ENCODE peak calls at places on chromosomes 12 and 14, in four cellular contexts. M is ovary, Z is IMR-90, A is uterus. W is an unnamed sample.

GRCh38 chr14:90970167-90970600 is 90.3 kb downstream of the RPS6KA5 start:
- DNase-seq in A (no peak), Z (peak), M (no peak), W (peak)

GRCh38 chr14:96741151-96741977 is 55.8 kb upstream of the VRK1 start:
- DNase-seq in M (peak), A (peak), Z (peak), W (peak)

GRCh38 chr12:67811437-67812361 is 163.2 kb downstream of the DYRK2 start:
- DNase-seq in Z (peak), M (no peak), A (no peak), W (peak)

GRCh38 chr12:117897379-117898161 is 71.2 kb downstream of the KSR2 start:
- DNase-seq in A (no peak), M (no peak), Z (no peak), W (no peak)

GRCh38 chr12:93098077-93098476 is 169.0 kb upstream of the EEA1 start:
- DNase-seq in A (peak), M (peak), Z (peak), W (no peak)

GRCh38 chr14:74255281-74255680 is 16.0 kb downstream of the VSX2 start:
- DNase-seq in M (no peak), A (no peak), Z (no peak), W (no peak)

GRCh38 chr14:25677111-25677510 is 627.2 kb upstream of the STXBP6 start:
- DNase-seq in Z (no peak), A (no peak), M (no peak), W (no peak)

GRCh38 chr12:40032433-40033259 is 73.2 kb downstream of the SLC2A13 start:
- DNase-seq in M (no peak), A (no peak), Z (no peak), W (no peak)

GRCh38 chr12:122203968-122204828 is 689 bp downstream of the B3GNT4 start:
- DNase-seq in M (peak), A (no peak), Z (no peak), W (no peak)

GRCh38 chr12:15978431-15978950 is 67.4 kb downstream of the DERA start:
- DNase-seq in Z (peak), M (no peak), A (no peak), W (no peak)

GRCh38 chr12:112126000-112126431 is 656 bp downstream of the TRAFD1 start:
- DNase-seq in A (no peak), Z (no peak), M (no peak), W (no peak)

GRCh38 chr12:125098676-125099406 is 33.6 kb downstream of the AACS start:
- DNase-seq in M (no peak), A (no peak), Z (no peak), W (no peak)

GRCh38 chr14:32701475-32701874 is 237.2 kb upstream of the NPAS3 start:
- DNase-seq in A (no peak), Z (no peak), M (no peak), W (no peak)

GRCh38 chr12:107287436-107288413 is 194.4 kb upstream of the CRY1 start:
- DNase-seq in A (no peak), M (no peak), Z (peak), W (peak)

GRCh38 chr12:6124411-6125151 is at the start of gene VWF:
- DNase-seq in M (no peak), Z (no peak), A (no peak), W (no peak)
- TF ChIP-seq POLR2A in M (no peak), Z (no peak), A (no peak), W (no peak)

DNA sequence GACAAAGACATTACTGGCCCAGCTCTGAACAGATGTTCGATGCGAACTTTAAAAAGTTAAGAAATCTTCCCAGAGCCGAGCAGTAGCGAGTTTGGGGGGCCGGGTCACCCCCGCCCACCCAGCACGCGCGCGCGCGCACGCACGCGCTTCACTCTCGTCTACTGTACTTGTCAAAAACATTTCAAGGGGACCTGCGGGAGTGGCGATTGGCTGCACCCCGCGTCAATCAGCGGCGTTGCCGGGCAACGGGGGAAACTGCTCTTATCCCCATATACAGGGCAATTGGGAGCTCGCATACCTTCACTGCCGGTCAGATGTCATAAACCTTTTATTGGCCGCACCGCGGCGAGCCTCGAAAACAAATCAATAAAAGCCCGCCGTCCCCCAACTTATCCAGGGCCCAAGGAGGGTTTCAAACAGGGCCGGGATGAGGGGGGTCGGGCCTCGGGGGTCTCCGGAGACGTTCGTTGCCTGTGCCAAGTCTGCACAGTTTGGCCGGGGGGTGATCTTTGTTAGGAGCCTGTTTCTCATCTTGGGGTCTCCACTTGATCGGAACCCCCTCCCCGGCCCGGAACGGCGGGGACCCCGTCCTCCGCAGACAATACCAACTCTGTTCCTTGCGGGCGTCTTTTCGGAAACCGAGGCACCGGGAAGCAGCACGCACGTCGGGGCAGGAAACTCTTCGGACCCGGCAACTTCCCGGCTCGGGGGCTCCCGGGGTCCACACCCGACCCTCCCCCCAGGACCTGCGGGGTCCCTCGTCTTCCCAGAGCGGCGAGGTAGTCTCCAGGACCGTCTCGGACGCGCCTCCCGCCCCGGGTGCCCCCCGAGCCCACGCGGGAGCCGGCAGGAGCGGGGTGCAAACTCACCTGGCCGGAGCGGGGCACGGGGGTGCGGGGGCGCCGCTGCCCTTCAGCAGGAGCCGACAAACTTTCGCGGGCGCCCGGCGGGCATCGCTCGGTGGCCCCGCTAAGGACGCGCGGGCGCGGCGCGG is 734 bp downstream of the FOXN3 start:
- DNase-seq in Z (peak), A (peak), M (peak), W (peak)
- TF ChIP-seq POLR2A in Z (peak), A (no peak), M (peak), W (no peak)

GRCh38 chr12:62711626-62712305 is 223.2 kb downstream of the PPM1H start:
- DNase-seq in Z (no peak), M (no peak), A (no peak), W (no peak)
- TF ChIP-seq POLR2A in Z (no peak), M (no peak), A (no peak), W (no peak)

GRCh38 chr14:69860221-69860620 is 19.0 kb upstream of the SMOC1 start:
- DNase-seq in Z (no peak), M (no peak), A (no peak), W (no peak)

GRCh38 chr14:69858801-69859200 is 20.4 kb upstream of the SMOC1 start:
- DNase-seq in A (no peak), Z (no peak), M (no peak), W (no peak)

GRCh38 chr14:69861170-69861569 is 18.0 kb upstream of the SMOC1 start:
- DNase-seq in M (no peak), A (no peak), Z (no peak), W (no peak)

GRCh38 chr14:69863083-69863482 is 16.1 kb upstream of the SMOC1 start:
- DNase-seq in Z (no peak), M (no peak), A (no peak), W (no peak)

GRCh38 chr14:69859591-69859990 is 19.6 kb upstream of the SMOC1 start:
- DNase-seq in A (no peak), M (no peak), Z (no peak), W (no peak)
- TF ChIP-seq POLR2A in A (no peak), M (no peak), Z (no peak), W (no peak)

GRCh38 chr14:104732355-104732804 is 8.4 kb downstream of the ADSS1 start:
- DNase-seq in M (no peak), A (no peak), Z (no peak), W (peak)

GRCh38 chr14:104734601-104734990 is 10.6 kb downstream of the ADSS1 start:
- DNase-seq in A (no peak), Z (no peak), M (no peak), W (no peak)

GRCh38 chr14:104731925-104732294 is 7.9 kb downstream of the ADSS1 start:
- DNase-seq in M (no peak), Z (no peak), A (no peak), W (no peak)

GRCh38 chr14:104734051-104734587 is 10.1 kb downstream of the ADSS1 start:
- DNase-seq in A (no peak), M (no peak), Z (no peak), W (no peak)

GRCh38 chr14:104732931-104733681 is 9.1 kb downstream of the ADSS1 start:
- DNase-seq in M (no peak), A (no peak), Z (no peak), W (no peak)
- TF ChIP-seq POLR2A in M (no peak), A (no peak), Z (no peak), W (no peak)

DNA sequence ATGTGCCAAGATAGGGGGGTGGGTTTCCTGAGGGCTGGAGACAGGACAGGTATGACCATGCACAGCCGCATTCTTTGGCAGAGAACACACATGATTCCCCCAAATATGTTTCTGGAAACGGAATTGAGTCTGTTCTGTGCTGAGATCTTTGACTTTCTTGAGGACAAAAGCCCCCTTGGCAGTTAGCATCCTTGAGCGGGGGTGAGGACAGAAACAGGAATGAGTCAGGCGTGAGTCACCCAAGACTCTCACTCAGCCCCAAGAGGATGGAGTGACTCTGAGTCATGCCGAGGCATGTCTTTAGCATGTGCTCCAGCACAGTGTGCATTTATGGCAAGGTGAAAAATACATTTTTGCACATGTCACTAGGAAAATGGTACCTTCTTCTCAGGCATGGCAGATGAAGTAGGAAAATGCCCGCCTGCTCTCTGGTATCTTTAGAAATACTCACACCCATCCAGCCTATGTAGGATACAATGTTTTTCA is 52.1 kb downstream of the DAD1 start:
- DNase-seq in M (no peak), A (peak), Z (peak), W (peak)
- TF ChIP-seq POLR2A in M (no peak), A (no peak), Z (no peak), W (no peak)

GRCh38 chr12:57521475-57522018 is 1.1 kb upstream of the MBD6 start:
- DNase-seq in Z (peak), M (peak), A (peak), W (no peak)
- TF ChIP-seq POLR2A in Z (no peak), M (peak), A (no peak), W (no peak)

GRCh38 chr12:6851921-6852650 is at the start of gene USP5:
- DNase-seq in Z (peak), M (peak), A (peak), W (peak)
- TF ChIP-seq POLR2A in Z (no peak), M (no peak), A (no peak), W (peak)

W was measured in H54.